ENCODE peak calls at places on chromosomes 7 and 10, in eight cellular contexts. K is endodermal cell, U is lower lobe of right lung, A is transverse colon, I is PC-9, M is astrocyte of the spinal cord, T is psoas muscle, V is BJ. N is an unnamed sample.

GRCh38 chr7:19464751-19465150 is 244.1 kb downstream of the POLR1F start:
- DNase-seq in K (no peak), U (no peak), A (no peak), I (no peak), M (no peak), T (no peak), V (no peak), N (no peak)

GRCh38 chr7:111558948-111559347 is 3.3 kb downstream of the IMMP2L start:
- DNase-seq in K (no peak), U (no peak), A (no peak), I (no peak), M (peak; percentile 16), T (no peak), V (no peak), N (peak; percentile 72)

GRCh38 chr10:93062499-93063216 is 2.1 kb downstream of the CYP26C1 start:
- DNase-seq in K (peak; percentile 88), U (peak; percentile 57), A (no peak), I (peak; percentile 53), M (no peak), T (no peak), V (no peak), N (peak; percentile 63)

GRCh38 chr10:47369251-47369894 is 14.7 kb downstream of the ZNF488 start:
- DNase-seq in K (peak; percentile 10), U (no peak), A (no peak), I (no peak), M (no peak), T (no peak), V (no peak), N (no peak)

GRCh38 chr7:17408245-17408903 is 109.9 kb downstream of the AHR start:
- DNase-seq in K (no peak), U (peak; percentile 52), A (peak; percentile 37), I (peak; percentile 79), M (peak; percentile 91), T (peak; percentile 35), V (peak; percentile 62), N (no peak)

GRCh38 chr7:120254845-120255244 is 18.1 kb upstream of the KCND2 start:
- DNase-seq in K (no peak), U (no peak), A (no peak), I (no peak), M (no peak), T (no peak), V (no peak), N (no peak)

GRCh38 chr7:134954197-134955082 is 31.9 kb upstream of the AGBL3 start:
- DNase-seq in K (no peak), U (no peak), A (no peak), I (no peak), M (peak; percentile 42), T (no peak), V (no peak), N (peak; percentile 51)

GRCh38 chr10:92757066-92757716 is 67.4 kb downstream of the HHEX start:
- DNase-seq in K (peak; percentile 81), U (peak; percentile 89), A (peak; percentile 79), I (peak; percentile 32), M (peak; percentile 71), T (peak; percentile 67), V (peak; percentile 69), N (peak; percentile 93)

GRCh38 chr7:25852249-25852994 is 299.6 kb upstream of the NFE2L3 start:
- DNase-seq in K (peak; percentile 84), U (no peak), A (peak; percentile 79), I (no peak), M (no peak), T (peak; percentile 33), V (no peak), N (no peak)

GRCh38 chr7:151008143-151008510 is 16.2 kb downstream of the ATG9B start:
- DNase-seq in K (peak; percentile 81), U (no peak), A (no peak), I (no peak), M (no peak), T (no peak), V (no peak), N (no peak)

GRCh38 chr10:74103560-74104248 is 46.9 kb downstream of the AP3M1 start:
- DNase-seq in K (no peak), U (no peak), A (no peak), I (no peak), M (peak; percentile 47), T (no peak), V (no peak), N (peak; percentile 50)

GRCh38 chr10:114328876-114329275 is 75.4 kb downstream of the AFAP1L2 start:
- DNase-seq in K (no peak), U (no peak), A (no peak), I (no peak), M (no peak), T (peak; percentile 32), V (no peak), N (no peak)

GRCh38 chr10:37992083-37992482 is 15.6 kb upstream of the ZNF25 start:
- DNase-seq in K (no peak), U (no peak), A (no peak), I (no peak), M (no peak), T (no peak), V (no peak), N (peak; percentile 6)

GRCh38 chr7:44097064-44097932 is 6.8 kb upstream of the AEBP1 start:
- DNase-seq in K (no peak), U (no peak), A (peak; percentile 26), I (no peak), M (no peak), T (no peak), V (no peak), N (peak; percentile 44)

GRCh38 chr10:5040781-5041470 is 37.3 kb upstream of the AKR1C2 start:
- DNase-seq in K (no peak), U (no peak), A (no peak), I (no peak), M (peak; percentile 6), T (no peak), V (no peak), N (no peak)

GRCh38 chr7:90552521-90552920 is 43.6 kb upstream of the CDK14 start:
- DNase-seq in K (no peak), U (no peak), A (no peak), I (no peak), M (peak; percentile 37), T (no peak), V (no peak), N (no peak)

GRCh38 chr7:78568690-78569089 is 770.1 kb downstream of the PHTF2 start:
- DNase-seq in K (no peak), U (no peak), A (no peak), I (no peak), M (no peak), T (no peak), V (no peak), N (no peak)

GRCh38 chr7:82288769-82289535 is 154.6 kb downstream of the CACNA2D1 start:
- DNase-seq in K (no peak), U (no peak), A (no peak), I (no peak), M (no peak), T (no peak), V (no peak), N (no peak)

GRCh38 chr10:119542990-119543813 is 683 bp upstream of the RGS10 start:
- DNase-seq in K (no peak), U (peak; percentile 70), A (peak; percentile 66), I (peak; percentile 44), M (peak; percentile 50), T (peak; percentile 51), V (no peak), N (peak; percentile 78)

GRCh38 chr7:45680776-45681175 is 106.6 kb downstream of the ADCY1 start:
- DNase-seq in K (peak; percentile 25), U (no peak), A (no peak), I (no peak), M (no peak), T (no peak), V (no peak), N (no peak)

GRCh38 chr7:156173346-156173745 is 361.1 kb upstream of the SHH start:
- DNase-seq in K (peak; percentile 42), U (no peak), A (no peak), I (no peak), M (no peak), T (no peak), V (no peak), N (no peak)

GRCh38 chr10:61899663-61899996 is 1.9 kb upstream of the ARID5B start:
- DNase-seq in K (no peak), U (no peak), A (no peak), I (no peak), M (no peak), T (no peak), V (no peak), N (no peak)
- H3K4me3 ChIP-seq in K (peak overlapping the region; percentile 91), U (peak overlapping the region; percentile 75), A (peak overlapping the region; percentile 90), I (peak overlapping the region; percentile 76), M (peak overlapping the region; percentile 94), T (peak overlapping the region; percentile 98), V (no peak overlapping the region), N (peak overlapping the region; percentile 67)

GRCh38 chr10:84216834-84217233 is 8.5 kb downstream of the LRIT2 start:
- DNase-seq in K (no peak), U (no peak), A (no peak), I (no peak), M (no peak), T (no peak), V (no peak), N (no peak)
- H3K4me3 ChIP-seq in K (no peak overlapping the region), U (no peak overlapping the region), A (no peak overlapping the region), I (no peak overlapping the region), M (no peak overlapping the region), T (no peak overlapping the region), V (no peak overlapping the region), N (no peak overlapping the region)

DNA sequence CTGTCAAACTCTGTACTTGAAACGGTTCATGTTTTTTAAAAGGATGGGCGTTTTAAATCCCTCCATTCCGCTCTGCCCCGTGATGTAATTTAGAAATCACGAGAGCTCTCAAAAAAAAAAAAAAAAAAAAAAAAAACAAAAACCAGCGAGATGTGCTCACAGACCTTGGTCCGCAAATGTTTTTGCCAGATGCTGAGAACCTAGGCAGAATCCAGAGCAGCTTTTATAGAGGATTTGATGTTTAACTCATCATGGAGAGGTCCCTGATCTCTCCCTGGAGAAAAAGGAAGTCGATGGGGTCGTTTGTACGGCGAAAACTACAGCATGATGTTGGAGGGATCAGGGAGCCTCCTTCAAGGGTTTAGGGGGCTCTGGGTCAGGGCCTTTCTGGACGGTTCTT is 114.8 kb upstream of the CARD11 start:
- DNase-seq in K (no peak), U (no peak), A (no peak), I (no peak), M (no peak), T (no peak), V (no peak), N (no peak)
- H3K4me3 ChIP-seq in K (no peak overlapping the region), U (no peak overlapping the region), A (no peak overlapping the region), I (no peak overlapping the region), M (no peak overlapping the region), T (no peak overlapping the region), V (no peak overlapping the region), N (no peak overlapping the region)

GRCh38 chr10:50512214-50512595 is 111.6 kb downstream of the SGMS1 start:
- DNase-seq in K (no peak), U (no peak), A (no peak), I (no peak), M (peak; percentile 18), T (no peak), V (no peak), N (no peak)

GRCh38 chr10:50510517-50511473 is 113.0 kb downstream of the SGMS1 start:
- DNase-seq in K (no peak), U (no peak), A (no peak), I (no peak), M (peak; percentile 18), T (no peak), V (no peak), N (peak; percentile 35)

GRCh38 chr10:50506861-50507573 is 116.7 kb downstream of the SGMS1 start:
- DNase-seq in K (no peak), U (no peak), A (no peak), I (no peak), M (no peak), T (no peak), V (no peak), N (no peak)

GRCh38 chr10:50511512-50512213 is 112.1 kb downstream of the SGMS1 start:
- DNase-seq in K (no peak), U (no peak), A (no peak), I (peak; percentile 43), M (peak; percentile 10), T (no peak), V (no peak), N (peak; percentile 84)

GRCh38 chr10:50508315-50509051 is 115.3 kb downstream of the SGMS1 start:
- DNase-seq in K (no peak), U (no peak), A (no peak), I (no peak), M (no peak), T (no peak), V (no peak), N (peak; percentile 96)
- H3K4me3 ChIP-seq in K (no peak overlapping the region), U (no peak overlapping the region), A (no peak overlapping the region), I (no peak overlapping the region), M (no peak overlapping the region), T (no peak overlapping the region), V (no peak overlapping the region), N (no peak overlapping the region)